ENCODE peak calls at places on chromosomes 16 and 17, in seven cellular contexts. I is neural progenitor cell, L is fibroblast of lung, T is IMR-90, F is H9, X is endothelial cell of umbilical vein, E is MM.1S. N is an unnamed sample. For H3K9me3, the result is how much of the 10 kb centered on the place peaks cover.

GRCh38 chr17:48012151-48012520 is 25.5 kb downstream of the COPZ2 start:
- DNase-seq in I (peak), L (no peak), T (no peak), F (peak), X (peak), E (peak), N (peak)

GRCh38 chr17:60138769-60139437 is 10.9 kb upstream of the CA4 start:
- DNase-seq in I (no peak), L (no peak), T (no peak), F (no peak), X (no peak), E (no peak), N (no peak)

GRCh38 chr16:78035012-78035411 is 12.7 kb downstream of the CLEC3A start:
- DNase-seq in I (no peak), L (no peak), T (no peak), F (no peak), X (no peak), E (no peak), N (no peak)

GRCh38 chr17:16120937-16121336 is 94.4 kb downstream of the NCOR1 start:
- DNase-seq in I (no peak), L (no peak), T (no peak), F (no peak), X (no peak), E (no peak), N (no peak)

GRCh38 chr16:50692999-50693781 is at the start of gene NOD2:
- DNase-seq in I (peak), L (no peak), T (no peak), F (peak), X (no peak), E (peak), N (no peak)

GRCh38 chr17:31466096-31466495 is 74.6 kb downstream of the RAB11FIP4 start:
- DNase-seq in I (no peak), L (no peak), T (no peak), F (no peak), X (no peak), E (no peak), N (no peak)

GRCh38 chr17:14792751-14793150 is 472.4 kb downstream of the PMP22 start:
- DNase-seq in I (no peak), L (no peak), T (no peak), F (no peak), X (no peak), E (no peak), N (peak)

GRCh38 chr17:64938925-64939474 is 19.7 kb upstream of the LRRC37A3 start:
- DNase-seq in I (peak), L (no peak), T (peak), F (peak), X (peak), E (peak), N (peak)

GRCh38 chr17:3026856-3027751 is 36.3 kb downstream of the OR1D5 start:
- DNase-seq in I (peak), L (peak), T (no peak), F (peak), X (no peak), E (no peak), N (no peak)

GRCh38 chr16:4591706-4592470 is 22.8 kb downstream of the UBALD1 start:
- DNase-seq in I (no peak), L (no peak), T (no peak), F (peak), X (no peak), E (no peak), N (no peak)

GRCh38 chr17:53032861-53033271 is 789.9 kb upstream of the KIF2B start:
- DNase-seq in I (peak), L (peak), T (peak), F (peak), X (peak), E (peak), N (peak)

GRCh38 chr16:88747588-88748301 is 37.3 kb downstream of the PIEZO1 start:
- DNase-seq in I (no peak), L (no peak), T (no peak), F (peak), X (no peak), E (peak), N (peak)

GRCh38 chr17:43403846-43404245 is 5.1 kb downstream of the ARL4D start:
- DNase-seq in I (peak), L (no peak), T (no peak), F (no peak), X (no peak), E (no peak), N (no peak)

GRCh38 chr17:83199500-83200201 is 120.2 kb downstream of the METRNL start:
- DNase-seq in I (no peak), L (no peak), T (peak), F (no peak), X (no peak), E (peak), N (peak)

GRCh38 chr17:48526986-48527741 is 3.6 kb downstream of the HOXB1 start:
- DNase-seq in I (peak), L (no peak), T (no peak), F (peak), X (no peak), E (no peak), N (no peak)

GRCh38 chr16:84933774-84934571 is 77.4 kb downstream of the ZDHHC7 start:
- DNase-seq in I (no peak), L (peak), T (peak), F (no peak), X (no peak), E (no peak), N (no peak)

GRCh38 chr16:67537270-67537635 is 8.6 kb downstream of the RIPOR1 start:
- DNase-seq in I (peak), L (peak), T (peak), F (peak), X (peak), E (no peak), N (no peak)

GRCh38 chr16:57619606-57620315 is 8.7 kb upstream of the ADGRG1 start:
- DNase-seq in I (no peak), L (no peak), T (no peak), F (no peak), X (no peak), E (peak), N (peak)

GRCh38 chr17:81566461-81567126 is 14.4 kb upstream of the FAAP100 start:
- DNase-seq in I (no peak), L (peak), T (peak), F (no peak), X (peak), E (no peak), N (peak)

GRCh38 chr16:66483689-66484452 is 56.8 kb downstream of the BEAN1 start:
- DNase-seq in I (peak), L (peak), T (peak), F (peak), X (peak), E (peak), N (peak)

GRCh38 chr17:1813088-1813487 is 16.6 kb downstream of the SMYD4 start:
- DNase-seq in I (no peak), L (peak), T (peak), F (no peak), X (no peak), E (no peak), N (peak)

GRCh38 chr16:67227567-67227921 is 614 bp downstream of the TMEM208 start:
- DNase-seq in I (no peak), L (no peak), T (no peak), F (no peak), X (no peak), E (no peak), N (no peak)

GRCh38 chr17:62963296-62963695 is 2.7 kb upstream of the TANC2 start:
- DNase-seq in I (no peak), L (peak), T (peak), F (no peak), X (peak), E (no peak), N (peak)

GRCh38 chr16:14324581-14324980 is 253.5 kb downstream of the MRTFB start:
- DNase-seq in I (no peak), L (peak), T (peak), F (no peak), X (peak), E (no peak), N (no peak)

GRCh38 chr17:59814685-59815084 is 78.1 kb downstream of the TUBD1 start:
- DNase-seq in I (no peak), L (peak), T (no peak), F (no peak), X (no peak), E (no peak), N (no peak)

GRCh38 chr16:28910046-28911031 is 14.7 kb downstream of the RABEP2 start:
- DNase-seq in I (no peak), L (no peak), T (peak), F (no peak), X (no peak), E (no peak), N (peak)

GRCh38 chr16:87303431-87303930 is 13.7 kb downstream of the C16orf95 start:
- DNase-seq in I (no peak), L (no peak), T (peak), F (no peak), X (no peak), E (no peak), N (peak)

GRCh38 chr16:56848955-56849689 is 15.9 kb upstream of the SLC12A3 start:
- DNase-seq in I (no peak), L (peak), T (peak), F (no peak), X (peak), E (no peak), N (peak)

GRCh38 chr16:14364112-14364385 is 266.0 kb downstream of the PARN start:
- DNase-seq in I (no peak), L (no peak), T (no peak), F (no peak), X (no peak), E (no peak), N (no peak)

GRCh38 chr17:48262982-48263586 is 155.5 kb downstream of the SNX11 start:
- DNase-seq in I (no peak), L (peak), T (peak), F (no peak), X (peak), E (peak), N (peak)

GRCh38 chr17:59244081-59244480 is 23.8 kb downstream of the GDPD1 start:
- DNase-seq in I (no peak), L (no peak), T (no peak), F (no peak), X (no peak), E (no peak), N (no peak)

GRCh38 chr17:75308732-75309629 is 19.7 kb upstream of the SLC25A19 start:
- DNase-seq in I (no peak), L (no peak), T (no peak), F (no peak), X (no peak), E (no peak), N (no peak)

GRCh38 chr17:38893612-38894011 is 23.8 kb downstream of the LASP1 start:
- DNase-seq in I (peak), L (no peak), T (no peak), F (peak), X (peak), E (no peak), N (no peak)

GRCh38 chr16:16019488-16019887 is 70.1 kb downstream of the ABCC1 start:
- DNase-seq in I (no peak), L (peak), T (peak), F (no peak), X (no peak), E (no peak), N (peak)

GRCh38 chr16:4915226-4915761 is 21.7 kb downstream of the PPL start:
- DNase-seq in I (no peak), L (peak), T (peak), F (no peak), X (no peak), E (no peak), N (peak)

GRCh38 chr16:11744075-11744470 is 1.4 kb upstream of the TXNDC11 start:
- DNase-seq in I (no peak), L (no peak), T (no peak), F (no peak), X (no peak), E (no peak), N (no peak)

GRCh38 chr17:22512506-22512905 is 820.2 kb downstream of the KCNJ18 start:
- DNase-seq in I (no peak), L (no peak), T (no peak), F (no peak), X (no peak), E (no peak), N (no peak)
- H3K9me3 ChIP-seq in I (under half), L (under half), T (under half), F (half or more), X (under half), E (under half), N (under half)

GRCh38 chr17:73137376-73137775 is 27.4 kb upstream of the SSTR2 start:
- DNase-seq in I (no peak), L (no peak), T (no peak), F (no peak), X (no peak), E (no peak), N (no peak)

GRCh38 chr17:73138541-73139138 is 26.2 kb upstream of the SSTR2 start:
- DNase-seq in I (peak), L (no peak), T (no peak), F (no peak), X (no peak), E (no peak), N (no peak)

GRCh38 chr17:73141411-73141810 is 23.4 kb upstream of the SSTR2 start:
- DNase-seq in I (no peak), L (no peak), T (no peak), F (no peak), X (no peak), E (no peak), N (no peak)

GRCh38 chr17:73140531-73140930 is 24.3 kb upstream of the SSTR2 start:
- DNase-seq in I (no peak), L (no peak), T (no peak), F (no peak), X (no peak), E (no peak), N (no peak)

GRCh38 chr17:73139296-73139695 is 25.5 kb upstream of the SSTR2 start:
- DNase-seq in I (no peak), L (no peak), T (no peak), F (no peak), X (no peak), E (no peak), N (no peak)
- H3K27ac ChIP-seq in I (no peak), L (no peak), T (no peak), F (no peak), X (no peak), E (no peak), N (no peak)

GRCh38 chr17:50785126-50785525 is 17.8 kb upstream of the ANKRD40CL start:
- DNase-seq in I (no peak), L (no peak), T (no peak), F (no peak), X (no peak), E (no peak), N (no peak)

GRCh38 chr17:50783905-50784304 is 16.6 kb upstream of the ANKRD40CL start:
- DNase-seq in I (no peak), L (no peak), T (no peak), F (no peak), X (no peak), E (no peak), N (no peak)

GRCh38 chr17:50781167-50781566 is 13.8 kb upstream of the ANKRD40CL start:
- DNase-seq in I (no peak), L (no peak), T (no peak), F (no peak), X (no peak), E (no peak), N (no peak)

GRCh38 chr17:50785942-50786570 is 18.7 kb upstream of the ANKRD40CL start:
- DNase-seq in I (no peak), L (peak), T (peak), F (no peak), X (no peak), E (no peak), N (no peak)

DNA sequence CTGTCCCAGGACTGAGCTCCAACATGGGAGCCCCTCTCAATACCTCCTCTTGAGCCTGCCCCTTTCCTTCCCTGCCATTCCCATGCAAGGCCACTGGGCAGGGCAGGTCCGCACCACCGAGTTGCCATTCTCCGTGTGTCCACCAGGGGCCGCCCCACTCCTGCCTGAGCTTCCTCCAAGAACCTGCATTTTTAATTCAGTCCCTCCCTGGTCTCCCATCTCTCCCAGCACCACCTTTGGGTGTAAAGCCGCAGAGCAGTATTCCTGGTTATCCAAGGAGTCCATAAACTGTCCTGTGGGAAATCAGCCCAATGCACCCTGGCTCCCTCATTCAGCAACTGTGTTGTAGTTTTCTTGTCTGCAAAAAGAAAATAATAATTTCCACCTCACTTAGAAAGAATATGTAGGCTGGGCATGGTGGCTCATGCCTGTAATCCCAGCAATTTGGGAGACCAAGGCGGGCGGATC is 15.9 kb upstream of the ANKRD40CL start:
- DNase-seq in I (peak), L (peak), T (peak), F (peak), X (peak), E (peak), N (peak)
- H2AFZ ChIP-seq in I (no peak), L (no peak), T (peak), F (no peak), X (no peak), E (no peak), N (peak)

DNA sequence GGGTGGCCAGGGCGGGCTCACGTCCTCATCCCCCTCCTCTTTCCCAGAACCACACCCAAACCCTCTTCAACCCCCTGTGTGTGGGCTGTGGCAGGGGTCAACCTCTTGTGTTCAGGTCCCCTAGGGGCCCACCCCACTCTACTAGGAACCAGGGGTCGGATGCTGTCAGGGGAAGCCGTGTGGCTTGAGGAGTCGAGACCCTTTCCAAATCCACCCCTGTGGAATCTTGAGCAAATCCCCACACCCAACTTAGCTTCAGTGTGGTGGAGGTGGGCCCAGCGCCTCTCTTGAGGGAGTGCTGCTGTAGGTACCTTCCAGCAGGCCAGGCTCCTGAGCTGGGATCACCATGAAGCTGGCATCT is 121.5 kb downstream of the MRM1 start:
- DNase-seq in I (no peak), L (no peak), T (no peak), F (no peak), X (no peak), E (no peak), N (no peak)
- H3K9me3 ChIP-seq in I (under half), L (under half), T (under half), F (under half), X (under half), E (under half), N (under half)

GRCh38 chr17:76490112-76490710 is 11.0 kb downstream of the RHBDF2 start:
- DNase-seq in I (no peak), L (no peak), T (no peak), F (no peak), X (no peak), E (no peak), N (no peak)
- H3K27ac ChIP-seq in I (no peak), L (no peak), T (no peak), F (no peak), X (no peak), E (no peak), N (no peak)

DNA sequence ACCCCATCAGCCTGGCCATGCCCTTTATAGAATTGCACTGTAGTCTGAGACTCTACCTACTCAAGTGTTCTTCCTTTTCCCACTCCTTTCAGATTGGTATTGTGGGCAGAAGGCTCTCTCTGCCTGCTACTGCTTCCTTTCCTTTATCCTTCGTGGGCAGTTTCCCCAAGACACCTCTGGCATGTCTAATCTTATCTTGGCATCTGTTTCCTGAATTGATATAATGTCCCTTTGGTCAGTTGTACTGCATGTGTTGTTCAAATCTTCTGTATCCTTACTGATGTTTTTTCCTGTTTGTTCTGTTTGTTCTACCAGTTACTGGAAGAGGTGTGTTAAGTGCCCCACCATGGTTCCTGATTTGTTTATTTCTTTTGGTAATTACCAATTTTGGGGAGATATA is 29.5 kb upstream of the MSI2 start:
- DNase-seq in I (no peak), L (no peak), T (no peak), F (no peak), X (peak), E (no peak), N (no peak)
- H2AFZ ChIP-seq in I (no peak), L (no peak), T (no peak), F (no peak), X (peak), E (no peak), N (no peak)

DNA sequence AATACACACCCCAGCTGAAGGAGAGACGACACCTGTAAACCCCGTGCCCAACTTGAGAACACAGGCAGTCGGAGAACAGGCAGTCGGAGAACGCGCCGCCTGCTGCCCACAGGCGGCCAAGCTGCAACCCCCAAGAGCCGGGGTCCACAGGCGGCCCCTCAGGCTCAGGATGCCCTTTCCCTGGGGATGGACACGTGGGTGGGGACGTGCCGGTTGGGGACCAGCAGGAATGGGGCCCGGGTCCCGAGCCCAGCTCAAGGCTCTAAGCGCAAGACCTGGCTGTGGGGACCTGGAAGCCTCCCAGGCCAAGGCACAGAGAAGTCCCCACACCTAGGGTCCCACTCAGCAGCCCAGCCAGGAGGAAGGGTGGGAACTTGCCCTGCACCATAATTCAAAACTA is 79.5 kb upstream of the GNG13 start:
- DNase-seq in I (no peak), L (no peak), T (no peak), F (no peak), X (no peak), E (no peak), N (no peak)
- H3K9me3 ChIP-seq in I (under half), L (under half), T (under half), F (under half), X (under half), E (under half), N (under half)